ENCODE peak calls at places on chromosomes 7 and 10, in ten cellular contexts. One of them, this sample, is unnamed.
A peak's percentile ranks its signal among the peaks of the same experiment; 100 is the strongest.

GRCh38 chr7:26397786-26398435 is 106.2 kb downstream of the SNX10 start:
- DNase-seq in uterus: no peak
- DNase-seq in HCT116: no peak
- DNase-seq in right lobe of liver: peak; percentile 50
- DNase-seq in adrenal gland: peak; percentile 50
- DNase-seq in IMR-90: no peak
- DNase-seq in sigmoid colon: no peak
- DNase-seq in breast epithelium: no peak
- DNase-seq in H1: no peak
- DNase-seq in stomach: no peak
- DNase-seq in this sample: peak; percentile 91

GRCh38 chr10:70967591-70968588 is 79.5 kb upstream of the PCBD1 start:
- DNase-seq in sigmoid colon: no peak
- DNase-seq in uterus: no peak
- DNase-seq in breast epithelium: no peak
- DNase-seq in adrenal gland: no peak
- DNase-seq in HCT116: no peak
- DNase-seq in IMR-90: peak; percentile 13
- DNase-seq in H1: no peak
- DNase-seq in stomach: no peak
- DNase-seq in right lobe of liver: no peak
- DNase-seq in this sample: peak; percentile 38

GRCh38 chr7:122790132-122790531 is 87.4 kb upstream of the RNF148 start:
- DNase-seq in IMR-90: no peak
- DNase-seq in H1: no peak
- DNase-seq in right lobe of liver: no peak
- DNase-seq in HCT116: no peak
- DNase-seq in sigmoid colon: no peak
- DNase-seq in uterus: no peak
- DNase-seq in adrenal gland: no peak
- DNase-seq in stomach: no peak
- DNase-seq in breast epithelium: no peak
- DNase-seq in this sample: no peak

GRCh38 chr7:122416316-122416925 is 111.9 kb upstream of the FEZF1 start:
- DNase-seq in H1: no peak
- DNase-seq in right lobe of liver: no peak
- DNase-seq in sigmoid colon: no peak
- DNase-seq in HCT116: no peak
- DNase-seq in breast epithelium: no peak
- DNase-seq in adrenal gland: no peak
- DNase-seq in stomach: no peak
- DNase-seq in IMR-90: no peak
- DNase-seq in uterus: no peak
- DNase-seq in this sample: no peak

GRCh38 chr7:150317748-150318444 is 5.3 kb upstream of the LRRC61 start:
- DNase-seq in adrenal gland: peak; percentile 1
- DNase-seq in HCT116: no peak
- DNase-seq in uterus: no peak
- DNase-seq in IMR-90: peak; percentile 63
- DNase-seq in right lobe of liver: no peak
- DNase-seq in H1: no peak
- DNase-seq in sigmoid colon: no peak
- DNase-seq in stomach: no peak
- DNase-seq in breast epithelium: no peak
- DNase-seq in this sample: no peak

GRCh38 chr10:46293832-46294640 is 7.2 kb downstream of the ANTXRL start:
- DNase-seq in H1: no peak
- DNase-seq in adrenal gland: no peak
- DNase-seq in IMR-90: no peak
- DNase-seq in right lobe of liver: peak; percentile 47
- DNase-seq in uterus: no peak
- DNase-seq in breast epithelium: no peak
- DNase-seq in stomach: no peak
- DNase-seq in sigmoid colon: peak; percentile 30
- DNase-seq in HCT116: no peak
- DNase-seq in this sample: peak; percentile 75

GRCh38 chr7:115678049-115678982 is 352.2 kb downstream of the TFEC start:
- DNase-seq in H1: no peak
- DNase-seq in IMR-90: peak; percentile 74
- DNase-seq in breast epithelium: no peak
- DNase-seq in HCT116: no peak
- DNase-seq in uterus: no peak
- DNase-seq in stomach: peak; percentile 28
- DNase-seq in right lobe of liver: peak; percentile 33
- DNase-seq in adrenal gland: no peak
- DNase-seq in sigmoid colon: no peak
- DNase-seq in this sample: no peak

GRCh38 chr7:48365010-48365409 is 193.8 kb downstream of the ABCA13 start:
- DNase-seq in H1: no peak
- DNase-seq in adrenal gland: no peak
- DNase-seq in breast epithelium: no peak
- DNase-seq in uterus: no peak
- DNase-seq in sigmoid colon: no peak
- DNase-seq in stomach: no peak
- DNase-seq in IMR-90: peak; percentile 4
- DNase-seq in HCT116: no peak
- DNase-seq in right lobe of liver: no peak
- DNase-seq in this sample: no peak

GRCh38 chr7:74455933-74456332 is 2.2 kb downstream of the GTF2IRD1 start:
- DNase-seq in breast epithelium: no peak
- DNase-seq in IMR-90: no peak
- DNase-seq in HCT116: no peak
- DNase-seq in H1: no peak
- DNase-seq in sigmoid colon: no peak
- DNase-seq in right lobe of liver: no peak
- DNase-seq in stomach: no peak
- DNase-seq in uterus: no peak
- DNase-seq in adrenal gland: no peak
- DNase-seq in this sample: no peak

GRCh38 chr7:74454948-74455804 is 1.5 kb downstream of the GTF2IRD1 start:
- DNase-seq in sigmoid colon: no peak
- DNase-seq in adrenal gland: peak; percentile 66
- DNase-seq in HCT116: no peak
- DNase-seq in H1: no peak
- DNase-seq in uterus: peak; percentile 36
- DNase-seq in stomach: peak; percentile 89
- DNase-seq in breast epithelium: peak; percentile 41
- DNase-seq in right lobe of liver: no peak
- DNase-seq in IMR-90: no peak
- DNase-seq in this sample: no peak

GRCh38 chr7:74453321-74454011 is at the start of gene GTF2IRD1:
- DNase-seq in H1: no peak
- DNase-seq in uterus: peak; percentile 77
- DNase-seq in IMR-90: peak; percentile 73
- DNase-seq in sigmoid colon: peak; percentile 87
- DNase-seq in stomach: peak; percentile 68
- DNase-seq in right lobe of liver: peak; percentile 68
- DNase-seq in breast epithelium: peak; percentile 68
- DNase-seq in adrenal gland: peak; percentile 72
- DNase-seq in HCT116: no peak
- DNase-seq in this sample: no peak

GRCh38 chr7:74452748-74453320 is 872 bp upstream of the GTF2IRD1 start:
- DNase-seq in uterus: peak; percentile 77
- DNase-seq in HCT116: no peak
- DNase-seq in adrenal gland: peak; percentile 86
- DNase-seq in sigmoid colon: peak; percentile 88
- DNase-seq in right lobe of liver: no peak
- DNase-seq in stomach: no peak
- DNase-seq in IMR-90: no peak
- DNase-seq in breast epithelium: peak; percentile 35
- DNase-seq in H1: no peak
- DNase-seq in this sample: no peak

DNA sequence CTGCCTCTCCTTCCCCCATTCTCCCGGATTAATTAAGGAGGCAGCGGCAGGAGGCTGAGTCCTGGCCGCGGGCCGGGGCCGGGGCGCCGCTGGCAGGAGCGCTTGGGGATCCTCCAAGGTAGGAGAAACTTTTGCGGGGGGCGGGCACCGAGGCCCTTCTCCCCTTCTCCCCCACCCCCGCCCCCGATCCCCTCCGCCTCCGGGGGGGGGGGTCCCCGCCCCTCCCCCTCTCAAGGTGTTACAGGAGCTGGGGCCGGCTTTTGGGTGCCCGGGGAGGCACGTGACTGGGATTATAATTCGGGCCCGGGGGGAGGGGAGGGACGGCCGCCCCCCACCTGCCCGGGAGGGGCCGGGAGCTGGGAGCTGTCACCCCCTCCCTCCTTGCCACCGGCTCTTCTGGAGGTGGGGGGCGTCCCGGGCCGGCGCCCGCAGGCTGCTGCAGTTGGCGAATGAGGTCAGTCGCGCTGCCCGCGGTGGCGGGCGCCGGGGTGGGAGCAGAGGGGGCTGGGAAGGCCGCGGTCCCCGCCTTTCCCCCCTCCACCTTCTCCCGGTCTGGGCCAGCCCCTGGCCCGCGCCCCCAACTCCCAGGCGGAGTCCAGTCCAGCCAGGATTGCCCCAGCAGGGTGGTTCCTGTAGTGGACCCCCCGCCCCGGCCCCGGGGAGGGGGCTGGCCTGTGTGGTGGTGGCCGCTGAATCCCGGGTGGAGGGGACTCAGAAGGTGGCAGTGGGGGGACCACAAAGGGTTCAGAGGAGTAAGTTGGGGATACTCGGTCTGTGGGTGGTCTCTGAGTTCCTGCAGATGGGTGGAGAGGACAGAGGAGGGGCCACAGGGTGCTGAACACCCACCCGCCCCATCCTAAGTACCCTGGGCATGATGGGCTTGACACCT is 597 bp downstream of the GTF2IRD1 start:
- DNase-seq in stomach: no peak
- DNase-seq in breast epithelium: no peak
- DNase-seq in adrenal gland: peak; percentile 64
- DNase-seq in uterus: peak; percentile 58
- DNase-seq in right lobe of liver: no peak
- DNase-seq in HCT116: no peak
- DNase-seq in sigmoid colon: peak; percentile 72
- DNase-seq in H1: no peak
- DNase-seq in IMR-90: no peak
- DNase-seq in this sample: no peak
- TF ChIP-seq POLR2A in stomach: no peak
- TF ChIP-seq POLR2A in breast epithelium: no peak
- TF ChIP-seq POLR2A in adrenal gland: no peak
- TF ChIP-seq POLR2A in uterus: no peak
- TF ChIP-seq POLR2A in right lobe of liver: no peak
- TF ChIP-seq POLR2A in HCT116: no peak
- TF ChIP-seq POLR2A in sigmoid colon: no peak
- TF ChIP-seq POLR2A in H1: no peak
- TF ChIP-seq POLR2A in IMR-90: peak; percentile 26
- TF ChIP-seq POLR2A in this sample: no peak

GRCh38 chr10:3287566-3288445 is 115.2 kb upstream of the PITRM1 start:
- DNase-seq in sigmoid colon: no peak
- DNase-seq in right lobe of liver: no peak
- DNase-seq in H1: no peak
- DNase-seq in HCT116: peak; percentile 26
- DNase-seq in uterus: no peak
- DNase-seq in breast epithelium: no peak
- DNase-seq in adrenal gland: no peak
- DNase-seq in stomach: no peak
- DNase-seq in IMR-90: no peak
- DNase-seq in this sample: no peak
- H3K4me3 ChIP-seq in sigmoid colon: no peak overlapping the region
- H3K4me3 ChIP-seq in right lobe of liver: no peak overlapping the region
- H3K4me3 ChIP-seq in H1: no peak overlapping the region
- H3K4me3 ChIP-seq in HCT116: peak overlapping the region; percentile 57
- H3K4me3 ChIP-seq in uterus: no peak overlapping the region
- H3K4me3 ChIP-seq in breast epithelium: no peak overlapping the region
- H3K4me3 ChIP-seq in adrenal gland: no peak overlapping the region
- H3K4me3 ChIP-seq in stomach: no peak overlapping the region
- H3K4me3 ChIP-seq in IMR-90: no peak overlapping the region
- H3K4me3 ChIP-seq in this sample: no peak overlapping the region

GRCh38 chr7:959271-959670 is 4.8 kb upstream of the ADAP1 start:
- DNase-seq in H1: no peak
- DNase-seq in stomach: no peak
- DNase-seq in adrenal gland: no peak
- DNase-seq in uterus: no peak
- DNase-seq in sigmoid colon: peak; percentile 59
- DNase-seq in IMR-90: no peak
- DNase-seq in right lobe of liver: peak; percentile 16
- DNase-seq in HCT116: no peak
- DNase-seq in breast epithelium: no peak
- DNase-seq in this sample: peak; percentile 67

GRCh38 chr7:956031-956430 is 1.6 kb upstream of the ADAP1 start:
- DNase-seq in HCT116: no peak
- DNase-seq in right lobe of liver: peak; percentile 11
- DNase-seq in IMR-90: no peak
- DNase-seq in uterus: no peak
- DNase-seq in adrenal gland: no peak
- DNase-seq in H1: no peak
- DNase-seq in sigmoid colon: peak; percentile 65
- DNase-seq in stomach: no peak
- DNase-seq in breast epithelium: no peak
- DNase-seq in this sample: peak; percentile 64

GRCh38 chr7:960269-960871 is 5.9 kb upstream of the ADAP1 start:
- DNase-seq in HCT116: no peak
- DNase-seq in right lobe of liver: peak; percentile 17
- DNase-seq in breast epithelium: no peak
- DNase-seq in adrenal gland: no peak
- DNase-seq in sigmoid colon: peak; percentile 73
- DNase-seq in H1: no peak
- DNase-seq in IMR-90: no peak
- DNase-seq in stomach: no peak
- DNase-seq in uterus: no peak
- DNase-seq in this sample: peak; percentile 67

GRCh38 chr7:957418-958220 is 3.1 kb upstream of the ADAP1 start:
- DNase-seq in H1: no peak
- DNase-seq in stomach: no peak
- DNase-seq in HCT116: no peak
- DNase-seq in adrenal gland: no peak
- DNase-seq in uterus: no peak
- DNase-seq in IMR-90: no peak
- DNase-seq in sigmoid colon: peak; percentile 80
- DNase-seq in right lobe of liver: peak; percentile 67
- DNase-seq in breast epithelium: no peak
- DNase-seq in this sample: peak; percentile 91

GRCh38 chr7:958221-959200 is 4.0 kb upstream of the ADAP1 start:
- DNase-seq in breast epithelium: no peak
- DNase-seq in sigmoid colon: peak; percentile 69
- DNase-seq in adrenal gland: no peak
- DNase-seq in HCT116: no peak
- DNase-seq in IMR-90: no peak
- DNase-seq in H1: no peak
- DNase-seq in right lobe of liver: peak; percentile 17
- DNase-seq in stomach: no peak
- DNase-seq in uterus: no peak
- DNase-seq in this sample: peak; percentile 67
- H3K27ac ChIP-seq in breast epithelium: no peak overlapping the region
- H3K27ac ChIP-seq in sigmoid colon: no peak overlapping the region
- H3K27ac ChIP-seq in adrenal gland: no peak overlapping the region
- H3K27ac ChIP-seq in HCT116: no peak overlapping the region
- H3K27ac ChIP-seq in IMR-90: no peak overlapping the region
- H3K27ac ChIP-seq in H1: no peak overlapping the region
- H3K27ac ChIP-seq in right lobe of liver: no peak overlapping the region
- H3K27ac ChIP-seq in stomach: no peak overlapping the region
- H3K27ac ChIP-seq in uterus: no peak overlapping the region
- H3K27ac ChIP-seq in this sample: peak overlapping the region; percentile 80

GRCh38 chr7:44797329-44798258 is 1.1 kb downstream of the PPIA start:
- DNase-seq in breast epithelium: peak; percentile 94
- DNase-seq in H1: peak; percentile 58
- DNase-seq in HCT116: peak; percentile 64
- DNase-seq in stomach: peak; percentile 87
- DNase-seq in right lobe of liver: peak; percentile 88
- DNase-seq in adrenal gland: peak; percentile 89
- DNase-seq in IMR-90: peak; percentile 84
- DNase-seq in sigmoid colon: peak; percentile 95
- DNase-seq in uterus: peak; percentile 85
- DNase-seq in this sample: peak; percentile 97

GRCh38 chr7:44798649-44799275 is 2.3 kb downstream of the PPIA start:
- DNase-seq in H1: no peak
- DNase-seq in stomach: no peak
- DNase-seq in uterus: no peak
- DNase-seq in sigmoid colon: no peak
- DNase-seq in IMR-90: no peak
- DNase-seq in adrenal gland: no peak
- DNase-seq in breast epithelium: no peak
- DNase-seq in HCT116: no peak
- DNase-seq in right lobe of liver: no peak
- DNase-seq in this sample: no peak

GRCh38 chr7:44796504-44797328 is at the start of gene PPIA:
- DNase-seq in uterus: peak; percentile 98
- DNase-seq in stomach: peak; percentile 99
- DNase-seq in IMR-90: peak; percentile 98
- DNase-seq in H1: peak; percentile 94
- DNase-seq in HCT116: peak; percentile 97
- DNase-seq in sigmoid colon: peak; percentile 99
- DNase-seq in breast epithelium: peak; percentile 98
- DNase-seq in right lobe of liver: peak; percentile 99
- DNase-seq in adrenal gland: peak; percentile 99
- DNase-seq in this sample: peak; percentile 98

GRCh38 chr7:44793919-44794715 is 2.4 kb upstream of the PPIA start:
- DNase-seq in IMR-90: peak; percentile 33
- DNase-seq in breast epithelium: no peak
- DNase-seq in adrenal gland: no peak
- DNase-seq in right lobe of liver: no peak
- DNase-seq in H1: no peak
- DNase-seq in sigmoid colon: no peak
- DNase-seq in stomach: no peak
- DNase-seq in HCT116: no peak
- DNase-seq in uterus: no peak
- DNase-seq in this sample: no peak

DNA sequence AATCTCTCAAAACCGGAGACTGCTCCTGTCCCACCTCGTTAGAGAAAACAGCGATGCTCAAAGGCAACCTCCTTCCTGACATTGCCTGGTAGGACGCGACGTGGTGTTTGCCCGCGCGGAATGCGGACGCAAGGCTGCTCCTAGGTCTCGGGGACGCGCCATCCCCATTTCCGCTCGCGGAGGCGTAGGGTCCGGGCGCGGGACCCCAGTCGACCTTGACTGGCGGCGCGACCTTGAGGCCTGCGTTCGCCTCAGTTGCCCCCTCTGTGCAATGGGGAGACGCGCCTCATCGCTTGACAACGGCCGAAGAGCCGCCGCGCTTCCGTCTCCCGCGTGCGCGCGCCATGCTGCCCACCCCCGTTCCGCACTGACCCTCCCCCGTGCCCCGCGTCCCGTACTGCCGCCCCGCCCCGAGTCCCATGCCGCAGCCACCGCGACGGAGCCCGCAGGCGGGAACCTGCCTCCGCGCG is 412 bp upstream of the PPIA start:
- DNase-seq in adrenal gland: no peak
- DNase-seq in uterus: no peak
- DNase-seq in HCT116: peak; percentile 16
- DNase-seq in stomach: no peak
- DNase-seq in right lobe of liver: no peak
- DNase-seq in breast epithelium: peak; percentile 49
- DNase-seq in sigmoid colon: no peak
- DNase-seq in H1: peak; percentile 23
- DNase-seq in IMR-90: peak; percentile 36
- DNase-seq in this sample: no peak
- TF ChIP-seq POLR2A in adrenal gland: no peak
- TF ChIP-seq POLR2A in uterus: no peak
- TF ChIP-seq POLR2A in HCT116: no peak
- TF ChIP-seq POLR2A in stomach: no peak
- TF ChIP-seq POLR2A in right lobe of liver: no peak
- TF ChIP-seq POLR2A in breast epithelium: no peak
- TF ChIP-seq POLR2A in sigmoid colon: no peak
- TF ChIP-seq POLR2A in H1: no peak
- TF ChIP-seq POLR2A in IMR-90: no peak
- TF ChIP-seq POLR2A in this sample: no peak

This sample was measured in spleen.